ENCODE peak calls at places on chromosomes 2 and 18, in five cellular contexts. One of them, this sample, is unnamed.

GRCh38 chr2:106030287-106031268 is 163.5 kb downstream of the UXS1 start:
- DNase-seq in aorta: no peak
- DNase-seq in WTC11: no peak
- DNase-seq in stromal cell of bone marrow: peak
- DNase-seq in HEK293T: no peak
- DNase-seq in this sample: no peak

GRCh38 chr18:70310560-70311320 is 21.9 kb downstream of the SOCS6 start:
- DNase-seq in aorta: no peak
- DNase-seq in stromal cell of bone marrow: no peak
- DNase-seq in HEK293T: no peak
- DNase-seq in WTC11: no peak
- DNase-seq in this sample: no peak

GRCh38 chr18:56565596-56566355 is 72.6 kb downstream of the TXNL1 start:
- DNase-seq in WTC11: no peak
- DNase-seq in HEK293T: no peak
- DNase-seq in aorta: no peak
- DNase-seq in stromal cell of bone marrow: peak
- DNase-seq in this sample: no peak

GRCh38 chr18:28177828-28178635 is 1.1 kb upstream of the CDH2 start:
- DNase-seq in HEK293T: peak
- DNase-seq in stromal cell of bone marrow: no peak
- DNase-seq in aorta: peak
- DNase-seq in WTC11: peak
- DNase-seq in this sample: no peak

GRCh38 chr2:23420091-23420839 is 35.3 kb downstream of the KLHL29 start:
- DNase-seq in aorta: no peak
- DNase-seq in stromal cell of bone marrow: no peak
- DNase-seq in HEK293T: no peak
- DNase-seq in WTC11: no peak
- DNase-seq in this sample: no peak

GRCh38 chr2:202178342-202178958 is 59.9 kb downstream of the SUMO1 start:
- DNase-seq in HEK293T: peak
- DNase-seq in stromal cell of bone marrow: peak
- DNase-seq in aorta: no peak
- DNase-seq in WTC11: peak
- DNase-seq in this sample: no peak

GRCh38 chr2:222912117-222912516 is 51.3 kb downstream of the ACSL3 start:
- DNase-seq in WTC11: no peak
- DNase-seq in HEK293T: no peak
- DNase-seq in aorta: no peak
- DNase-seq in stromal cell of bone marrow: no peak
- DNase-seq in this sample: no peak

GRCh38 chr2:38601061-38601460 is 1.7 kb downstream of the HNRNPLL start:
- DNase-seq in aorta: no peak
- DNase-seq in WTC11: no peak
- DNase-seq in HEK293T: no peak
- DNase-seq in stromal cell of bone marrow: no peak
- DNase-seq in this sample: no peak

GRCh38 chr2:217740178-217740577 is 262.6 kb downstream of the TNS1 start:
- DNase-seq in stromal cell of bone marrow: no peak
- DNase-seq in WTC11: no peak
- DNase-seq in HEK293T: no peak
- DNase-seq in aorta: no peak
- DNase-seq in this sample: no peak

GRCh38 chr18:45517181-45517741 is 98.0 kb upstream of the SLC14A2 start:
- DNase-seq in aorta: peak
- DNase-seq in HEK293T: peak
- DNase-seq in stromal cell of bone marrow: peak
- DNase-seq in WTC11: no peak
- DNase-seq in this sample: no peak

GRCh38 chr2:233892793-233893192 is 24.4 kb upstream of the TRPM8 start:
- DNase-seq in stromal cell of bone marrow: no peak
- DNase-seq in WTC11: no peak
- DNase-seq in HEK293T: no peak
- DNase-seq in aorta: no peak
- DNase-seq in this sample: no peak

GRCh38 chr18:54878662-54879058 is 50.4 kb downstream of the RAB27B start:
- DNase-seq in HEK293T: no peak
- DNase-seq in stromal cell of bone marrow: no peak
- DNase-seq in aorta: no peak
- DNase-seq in WTC11: no peak
- DNase-seq in this sample: no peak

GRCh38 chr2:191041418-191042161 is 27.6 kb upstream of the STAT1 start:
- DNase-seq in WTC11: peak
- DNase-seq in HEK293T: no peak
- DNase-seq in stromal cell of bone marrow: no peak
- DNase-seq in aorta: no peak
- DNase-seq in this sample: no peak

GRCh38 chr2:150880986-150881385 is 380.7 kb downstream of the RBM43 start:
- DNase-seq in aorta: no peak
- DNase-seq in stromal cell of bone marrow: no peak
- DNase-seq in WTC11: no peak
- DNase-seq in HEK293T: no peak
- DNase-seq in this sample: no peak

GRCh38 chr18:22086973-22087372 is 82.4 kb upstream of the GATA6 start:
- DNase-seq in stromal cell of bone marrow: no peak
- DNase-seq in HEK293T: no peak
- DNase-seq in WTC11: no peak
- DNase-seq in aorta: no peak
- DNase-seq in this sample: no peak

GRCh38 chr18:57780318-57781127 is 22.6 kb downstream of the ATP8B1 start:
- DNase-seq in WTC11: no peak
- DNase-seq in HEK293T: no peak
- DNase-seq in stromal cell of bone marrow: peak
- DNase-seq in aorta: no peak
- DNase-seq in this sample: no peak

This sample was measured in RWPE2.